ENCODE peak calls at places on chromosomes 11 and 22, in four cellular contexts. C is naive thymus-derived CD4-positive, alpha-beta T cell; Y is BJ; Q is psoas muscle. V is an unnamed sample.
A peak's percentile ranks its signal among the peaks of the same experiment; 100 is the strongest.

GRCh38 chr11:119094816-119095065 is 6.9 kb downstream of the DPAGT1 start:
- DNase-seq in Y (no peak), Q (peak; percentile 94), C (peak; percentile 75), V (peak; percentile 88)

GRCh38 chr11:33687733-33688479 is 12.7 kb downstream of the C11orf91 start:
- DNase-seq in Y (no peak), Q (no peak), C (no peak), V (no peak)

GRCh38 chr22:41831383-41831782 is 1.5 kb upstream of the SREBF2 start:
- DNase-seq in Q (no peak), Y (no peak), C (no peak), V (no peak)

GRCh38 chr22:40054486-40054885 is 59.7 kb downstream of the FAM83F start:
- DNase-seq in C (no peak), Q (no peak), Y (no peak), V (no peak)

GRCh38 chr22:49026476-49027121 is 801.1 kb downstream of the BRD1 start:
- DNase-seq in Q (peak; percentile 27), C (no peak), Y (no peak), V (no peak)

GRCh38 chr11:43987384-43988039 is 45.1 kb downstream of the C11orf96 start:
- DNase-seq in C (no peak), Q (peak; percentile 94), Y (peak; percentile 49), V (peak; percentile 72)

GRCh38 chr11:47918882-47919495 is 61.4 kb upstream of the PTPRJ start:
- DNase-seq in Y (no peak), Q (no peak), C (no peak), V (no peak)

GRCh38 chr11:61293869-61294716 is 1.0 kb downstream of the VWCE start:
- DNase-seq in Y (no peak), C (peak; percentile 47), Q (peak; percentile 80), V (peak; percentile 21)

GRCh38 chr11:21625982-21626381 is 566.9 kb upstream of the ANO5 start:
- DNase-seq in Q (no peak), C (no peak), Y (no peak), V (peak; percentile 8)

GRCh38 chr11:88357323-88358039 is 19.9 kb upstream of the CTSC start:
- DNase-seq in Y (no peak), C (no peak), Q (no peak), V (no peak)
- H3K4me3 ChIP-seq in Y (no peak overlapping the region), C (no peak overlapping the region), Q (no peak overlapping the region), V (no peak overlapping the region)

DNA sequence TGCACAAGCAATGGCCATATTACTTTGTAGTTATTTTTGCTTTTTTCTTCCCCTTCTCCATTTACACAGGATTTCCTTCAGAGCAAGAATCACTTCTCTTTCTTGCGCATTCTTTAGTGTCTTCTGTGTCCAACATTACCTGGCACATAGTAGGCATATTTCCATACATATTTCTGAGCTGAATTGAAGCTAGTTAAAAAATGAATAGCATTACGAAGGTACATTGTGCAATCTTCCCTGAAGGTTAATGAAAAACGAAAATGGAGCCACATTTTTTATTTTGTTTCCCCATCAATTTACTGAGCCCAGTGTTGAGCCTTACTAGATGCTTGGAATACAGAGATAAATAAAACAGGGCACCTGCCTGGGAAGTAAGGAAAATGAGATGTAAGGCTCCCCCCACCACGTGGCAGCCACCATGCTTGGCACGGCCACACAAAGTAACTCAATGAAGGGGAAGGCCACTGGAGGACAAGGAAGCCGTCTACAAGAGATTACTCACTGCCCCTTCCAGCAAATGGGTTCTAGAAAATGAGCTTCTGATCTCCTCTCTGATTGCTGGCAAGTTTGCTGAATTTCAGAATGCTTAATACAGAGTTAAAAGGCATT is 381.9 kb downstream of the LARGE1 start:
- DNase-seq in Y (no peak), Q (no peak), C (no peak), V (no peak)
- H3K27me3 ChIP-seq in Y (no peaks in the 10 kb centered on the region), Q (no peaks in the 10 kb centered on the region), C (no peaks in the 10 kb centered on the region), V (no peaks in the 10 kb centered on the region)

GRCh38 chr11:5818245-5818865 is 9.6 kb downstream of the OR52N2 start:
- DNase-seq in Y (no peak), Q (no peak), C (no peak), V (no peak)
- H3K4me3 ChIP-seq in Y (no peak overlapping the region), Q (no peak overlapping the region), C (peak overlapping the region; percentile 29), V (no peak overlapping the region)

GRCh38 chr11:123366924-123367323 is 63.1 kb upstream of the GRAMD1B start:
- DNase-seq in C (no peak), Q (no peak), Y (no peak), V (no peak)

GRCh38 chr11:123362941-123363340 is 67.1 kb upstream of the GRAMD1B start:
- DNase-seq in C (no peak), Q (no peak), Y (no peak), V (no peak)

GRCh38 chr11:123363556-123363955 is 66.5 kb upstream of the GRAMD1B start:
- DNase-seq in Y (no peak), Q (no peak), C (no peak), V (no peak)

GRCh38 chr11:123364145-123364544 is 65.9 kb upstream of the GRAMD1B start:
- DNase-seq in Q (no peak), Y (no peak), C (no peak), V (no peak)

DNA sequence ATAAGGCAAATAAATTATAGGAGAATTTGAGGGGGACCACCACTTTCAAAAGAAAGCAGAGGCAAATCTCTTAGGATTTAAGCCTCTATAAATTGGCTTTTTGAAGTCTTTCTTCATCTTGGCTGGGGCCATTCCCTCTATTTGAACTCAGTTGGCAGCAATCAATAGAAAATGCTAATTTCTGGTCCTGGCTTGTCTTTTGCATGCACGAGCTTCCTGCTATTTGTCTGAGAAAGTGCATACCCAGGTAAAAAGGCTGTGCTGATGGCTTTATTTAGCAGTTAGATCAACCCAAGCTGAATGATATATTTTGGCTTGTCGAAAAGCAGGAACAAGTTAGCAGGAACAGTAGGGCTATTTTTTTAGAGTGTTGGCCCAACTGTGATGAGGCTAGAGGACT is 64.1 kb upstream of the GRAMD1B start:
- DNase-seq in Y (no peak), C (no peak), Q (no peak), V (no peak)
- H3K27me3 ChIP-seq in Y (peaks cover 28% of the 10 kb centered on the region), C (no peaks in the 10 kb centered on the region), Q (no peaks in the 10 kb centered on the region), V (peaks cover 10% of the 10 kb centered on the region)

DNA sequence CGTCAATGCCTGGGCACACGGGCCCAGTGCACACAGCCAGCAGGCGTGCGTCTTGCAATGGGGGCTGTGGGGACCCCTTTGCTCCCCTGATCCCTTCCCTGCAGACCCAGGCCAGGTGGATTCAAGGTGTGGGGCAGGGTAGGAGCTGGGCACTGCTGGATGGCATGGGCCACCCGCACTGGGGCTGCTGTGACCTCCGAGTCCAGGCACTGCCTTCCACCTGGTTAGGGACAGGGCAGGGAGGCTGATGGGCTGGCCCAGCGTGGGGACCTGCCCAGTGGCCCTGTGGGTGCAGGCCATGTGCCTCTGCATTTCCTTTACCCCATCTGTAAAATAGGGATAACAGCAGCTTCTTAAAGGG is 22.9 kb downstream of the KCNQ1 start:
- DNase-seq in Y (no peak), C (no peak), Q (no peak), V (no peak)
- H3K4me3 ChIP-seq in Y (no peak overlapping the region), C (peak overlapping the region; percentile 45), Q (no peak overlapping the region), V (no peak overlapping the region)

GRCh38 chr22:44209343-44209742 is 28.6 kb downstream of the PARVG start:
- DNase-seq in Y (no peak), Q (no peak), C (no peak), V (no peak)
- H3K27me3 ChIP-seq in Y (peaks cover 4% of the 10 kb centered on the region), Q (peaks cover 2% of the 10 kb centered on the region), C (no peaks in the 10 kb centered on the region), V (no peaks in the 10 kb centered on the region)

GRCh38 chr11:86303257-86303656 is 1.2 kb downstream of the HIKESHI start:
- DNase-seq in Y (no peak), Q (no peak), C (no peak), V (no peak)

GRCh38 chr11:86302092-86302793 is at the start of gene HIKESHI:
- DNase-seq in Y (peak; percentile 85), Q (peak; percentile 100), C (peak; percentile 81), V (peak; percentile 100)

GRCh38 chr11:86301742-86302091 is 323 bp upstream of the HIKESHI start:
- DNase-seq in C (no peak), Y (no peak), Q (no peak), V (no peak)
- H3K4me3 ChIP-seq in C (peak overlapping the region; percentile 96), Y (peak overlapping the region; percentile 66), Q (peak overlapping the region; percentile 89), V (peak overlapping the region; percentile 96)